ENCODE peak calls at places on chromosomes 4 and X, in six cellular contexts. A is left lung; G is stimulated activated CD4-positive, alpha-beta T cell treated with anti-CD3 and anti-CD28 coated beads, Interleukin-4, amount 100 ng/mL, for 48 hours; H is dermis blood vessel endothelial cell; R is left ventricle myocardium inferior; B is fibroblast of lung. V is an unnamed sample.

GRCh38 chr4:156594619-156595018 is 377.0 kb downstream of the PDGFC start:
- DNase-seq in G (no peak), A (no peak), H (no peak), R (peak; percentile 45), B (peak; percentile 49), V (no peak)

GRCh38 chrX:123959281-123960063 is 2.0 kb upstream of the STAG2 start:
- DNase-seq in B (peak; percentile 36), R (peak; percentile 50), A (peak; percentile 70), G (no peak), H (peak; percentile 41), V (no peak)

GRCh38 chrX:15930585-15930984 is 76.0 kb upstream of the AP1S2 start:
- DNase-seq in G (no peak), A (no peak), H (peak; percentile 57), R (no peak), B (peak; percentile 48), V (peak; percentile 19)

GRCh38 chr4:85376285-85376684 is 98.7 kb upstream of the ARHGAP24 start:
- DNase-seq in A (no peak), B (no peak), R (no peak), G (no peak), H (no peak), V (no peak)

GRCh38 chrX:137051978-137052640 is 18.3 kb upstream of the GPR101 start:
- DNase-seq in B (peak; percentile 24), G (peak; percentile 64), R (peak; percentile 52), H (peak; percentile 55), A (peak; percentile 88), V (no peak)

GRCh38 chr4:78068481-78068880 is 11.4 kb downstream of the FRAS1 start:
- DNase-seq in A (no peak), G (no peak), R (no peak), H (no peak), B (no peak), V (no peak)

GRCh38 chrX:27350476-27350875 is 112.7 kb downstream of the PPP4R3C start:
- DNase-seq in B (no peak), G (no peak), R (no peak), H (peak; percentile 59), A (no peak), V (no peak)

GRCh38 chr4:4289930-4290850 is at the start of the genes LYAR and ZBTB49:
- DNase-seq in R (peak; percentile 93), A (peak; percentile 99), B (peak; percentile 86), G (peak; percentile 93), H (peak; percentile 94), V (peak; percentile 79)

GRCh38 chr4:8581094-8581861 is 1.1 kb downstream of the GPR78 start:
- DNase-seq in H (no peak), R (no peak), G (no peak), B (no peak), A (peak; percentile 75), V (no peak)

V was measured in LNCaP clone FGC.